ENCODE peak calls at places on chromosomes 11 and 22, in five cellular contexts. One of them, this sample, is unnamed.

GRCh38 chr11:17822021-17822781 is 87.6 kb downstream of the KCNC1 start:
- DNase-seq in HepG2: no peak
- DNase-seq in NT2/D1: no peak
- DNase-seq in GM12878: no peak
- DNase-seq in H1: no peak
- DNase-seq in this sample: no peak

GRCh38 chr11:9527481-9528140 is 45.9 kb upstream of the WEE1 start:
- DNase-seq in NT2/D1: no peak
- DNase-seq in H1: no peak
- DNase-seq in GM12878: no peak
- DNase-seq in HepG2: no peak
- DNase-seq in this sample: no peak

GRCh38 chr11:6856871-6857270 is 6.0 kb upstream of the OR10A2 start:
- DNase-seq in GM12878: no peak
- DNase-seq in NT2/D1: no peak
- DNase-seq in HepG2: no peak
- DNase-seq in H1: no peak
- DNase-seq in this sample: no peak

GRCh38 chr11:8766043-8766992 is 83.7 kb downstream of the RPL27A start:
- DNase-seq in H1: no peak
- DNase-seq in NT2/D1: no peak
- DNase-seq in HepG2: no peak
- DNase-seq in GM12878: no peak
- DNase-seq in this sample: no peak

GRCh38 chr11:127789887-127790286 is 789.3 kb upstream of the KIRREL3 start:
- DNase-seq in NT2/D1: no peak
- DNase-seq in H1: no peak
- DNase-seq in HepG2: no peak
- DNase-seq in GM12878: no peak
- DNase-seq in this sample: peak; percentile 13

GRCh38 chr11:117885777-117886176 is 9.3 kb upstream of the FXYD6 start:
- DNase-seq in HepG2: peak; percentile 10
- DNase-seq in NT2/D1: no peak
- DNase-seq in H1: peak; percentile 40
- DNase-seq in GM12878: no peak
- DNase-seq in this sample: no peak

GRCh38 chr11:16791494-16791961 is 53.1 kb downstream of the C11orf58 start:
- DNase-seq in GM12878: no peak
- DNase-seq in NT2/D1: no peak
- DNase-seq in HepG2: peak; percentile 24
- DNase-seq in H1: no peak
- DNase-seq in this sample: no peak

GRCh38 chr11:132850106-132850505 is 682.2 kb downstream of the OPCML start:
- DNase-seq in HepG2: no peak
- DNase-seq in NT2/D1: no peak
- DNase-seq in GM12878: no peak
- DNase-seq in H1: no peak
- DNase-seq in this sample: no peak

GRCh38 chr11:78961186-78961782 is 386.6 kb upstream of the NARS2 start:
- DNase-seq in H1: peak; percentile 56
- DNase-seq in GM12878: no peak
- DNase-seq in HepG2: no peak
- DNase-seq in NT2/D1: peak; percentile 36
- DNase-seq in this sample: no peak

GRCh38 chr11:110125632-110126031 is 32.4 kb downstream of the ZC3H12C start:
- DNase-seq in GM12878: no peak
- DNase-seq in H1: no peak
- DNase-seq in HepG2: peak; percentile 44
- DNase-seq in NT2/D1: no peak
- DNase-seq in this sample: no peak

GRCh38 chr11:109071712-109072524 is 350.1 kb upstream of the C11orf87 start:
- DNase-seq in H1: no peak
- DNase-seq in HepG2: no peak
- DNase-seq in NT2/D1: no peak
- DNase-seq in GM12878: no peak
- DNase-seq in this sample: no peak
- TF ChIP-seq SUZ12 in H1: no peak
- TF ChIP-seq SUZ12 in HepG2: no peak
- TF ChIP-seq SUZ12 in NT2/D1: no peak
- TF ChIP-seq SUZ12 in GM12878: no peak
- TF ChIP-seq SUZ12 in this sample: no peak

DNA sequence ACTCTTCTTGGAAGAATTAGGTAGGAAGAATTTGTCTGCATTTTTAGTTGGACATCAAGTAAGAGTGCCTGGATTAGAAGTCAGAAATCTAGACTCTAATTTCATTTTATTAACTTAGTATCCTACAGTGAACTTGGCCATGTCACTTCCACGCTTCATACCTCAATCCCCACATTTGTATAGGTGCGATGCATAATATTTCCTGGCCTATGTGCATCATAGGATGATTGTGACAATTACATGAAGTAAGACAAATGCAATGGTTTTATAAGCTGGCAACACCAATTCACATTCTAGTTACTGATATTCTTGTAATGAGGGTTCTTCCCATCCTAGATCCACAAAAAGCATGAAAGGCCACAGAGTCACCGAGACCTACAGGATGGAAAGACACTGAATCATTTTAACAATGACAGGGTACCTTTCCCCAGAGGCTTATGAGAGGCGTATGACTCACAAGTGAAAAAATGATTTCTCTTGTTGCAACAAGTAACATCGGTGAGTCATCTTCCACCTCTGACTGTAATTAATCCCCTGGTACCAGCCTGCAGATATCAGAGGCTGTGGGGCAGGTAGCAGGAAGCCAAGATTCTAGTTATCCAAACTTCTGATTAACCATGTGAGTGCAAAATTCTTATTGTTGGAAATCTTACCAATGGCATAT is 56.0 kb upstream of the OR5AK2 start:
- DNase-seq in GM12878: no peak
- DNase-seq in HepG2: peak; percentile 3
- DNase-seq in H1: no peak
- DNase-seq in NT2/D1: no peak
- DNase-seq in this sample: no peak
- TF ChIP-seq SUZ12 in GM12878: no peak
- TF ChIP-seq SUZ12 in HepG2: no peak
- TF ChIP-seq SUZ12 in H1: no peak
- TF ChIP-seq SUZ12 in NT2/D1: no peak
- TF ChIP-seq SUZ12 in this sample: no peak

DNA sequence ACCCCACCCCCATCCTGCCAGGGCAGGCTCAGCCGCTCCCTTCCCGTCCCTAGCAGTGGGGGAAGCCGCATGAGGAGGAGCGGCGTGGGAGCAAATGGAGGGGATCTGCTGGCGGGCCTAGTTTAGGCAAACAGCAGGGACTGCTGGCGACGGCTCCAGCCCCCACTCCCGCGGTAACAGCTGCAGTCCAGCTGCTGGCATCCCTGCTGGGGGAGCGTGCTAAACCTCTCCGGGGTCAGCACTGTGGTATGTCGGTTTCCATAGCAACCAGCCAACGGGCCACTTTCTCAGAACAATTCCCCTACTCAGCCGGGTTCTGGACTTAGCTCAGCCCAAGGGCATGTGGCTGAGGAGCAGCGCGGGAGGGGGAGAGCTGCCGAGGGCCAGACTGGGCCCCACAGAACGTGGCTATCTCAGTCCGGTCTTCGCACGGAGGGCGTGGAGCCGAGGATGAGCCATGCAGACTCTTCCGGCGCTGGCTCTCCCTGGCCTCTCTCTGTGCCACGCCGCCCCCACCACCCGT is 98.8 kb downstream of the PKNOX2 start:
- DNase-seq in NT2/D1: peak; percentile 94
- DNase-seq in H1: peak; percentile 87
- DNase-seq in GM12878: no peak
- DNase-seq in HepG2: peak; percentile 69
- DNase-seq in this sample: peak; percentile 30
- TF ChIP-seq SUZ12 in NT2/D1: no peak
- TF ChIP-seq SUZ12 in H1: no peak
- TF ChIP-seq SUZ12 in GM12878: no peak
- TF ChIP-seq SUZ12 in HepG2: no peak
- TF ChIP-seq SUZ12 in this sample: no peak

DNA sequence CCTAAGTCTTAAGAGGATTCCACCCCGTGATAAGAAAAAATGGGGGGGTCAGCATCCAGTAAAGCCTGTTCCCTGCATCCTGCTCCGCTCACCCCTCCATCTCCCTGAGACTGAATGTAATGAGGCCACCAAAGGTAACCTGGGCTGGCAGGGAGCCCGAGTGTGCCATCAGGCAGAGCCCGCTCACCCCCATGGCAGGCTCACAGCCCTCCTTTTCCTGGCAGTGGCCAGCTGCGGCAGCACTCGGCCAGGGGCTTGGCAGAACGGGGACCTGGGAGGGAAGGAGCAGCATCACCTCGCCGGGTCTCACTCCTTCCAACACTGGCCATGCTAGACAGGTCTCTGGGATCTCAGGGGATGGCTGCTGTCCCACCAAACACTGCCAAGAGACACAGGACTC is 64.4 kb downstream of the PRDM11 start:
- DNase-seq in H1: no peak
- DNase-seq in GM12878: no peak
- DNase-seq in NT2/D1: no peak
- DNase-seq in HepG2: no peak
- DNase-seq in this sample: no peak
- TF ChIP-seq SUZ12 in H1: no peak
- TF ChIP-seq SUZ12 in GM12878: no peak
- TF ChIP-seq SUZ12 in NT2/D1: no peak
- TF ChIP-seq SUZ12 in HepG2: no peak
- TF ChIP-seq SUZ12 in this sample: no peak

DNA sequence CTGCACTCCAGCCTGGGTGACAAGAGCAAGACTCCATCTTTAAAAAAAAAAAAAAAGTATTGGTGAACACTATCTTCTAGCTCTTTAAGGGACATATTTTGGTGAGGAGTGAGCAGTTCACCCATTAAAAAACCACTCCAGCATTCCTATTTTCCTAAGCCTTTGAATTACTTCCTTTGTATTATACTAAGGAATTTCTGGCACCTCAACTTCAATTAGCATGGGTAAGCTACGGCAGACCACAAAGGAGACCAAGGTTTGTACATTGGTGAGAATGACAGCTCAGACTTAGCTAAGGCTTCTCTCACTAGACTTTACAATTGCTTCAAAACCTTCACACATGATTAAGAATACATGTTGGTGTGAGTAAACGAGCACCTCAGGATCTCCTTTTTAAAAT is 57.0 kb upstream of the BIRC3 start:
- DNase-seq in HepG2: no peak
- DNase-seq in NT2/D1: peak; percentile 33
- DNase-seq in GM12878: no peak
- DNase-seq in H1: no peak
- DNase-seq in this sample: no peak
- TF ChIP-seq SUZ12 in HepG2: no peak
- TF ChIP-seq SUZ12 in NT2/D1: no peak
- TF ChIP-seq SUZ12 in GM12878: no peak
- TF ChIP-seq SUZ12 in H1: no peak
- TF ChIP-seq SUZ12 in this sample: no peak

GRCh38 chr22:25661067-25661466 is 80.9 kb upstream of the MYO18B start:
- DNase-seq in H1: no peak
- DNase-seq in NT2/D1: no peak
- DNase-seq in HepG2: no peak
- DNase-seq in GM12878: no peak
- DNase-seq in this sample: no peak
- TF ChIP-seq SUZ12 in H1: no peak
- TF ChIP-seq SUZ12 in NT2/D1: no peak
- TF ChIP-seq SUZ12 in HepG2: no peak
- TF ChIP-seq SUZ12 in GM12878: no peak
- TF ChIP-seq SUZ12 in this sample: no peak

DNA sequence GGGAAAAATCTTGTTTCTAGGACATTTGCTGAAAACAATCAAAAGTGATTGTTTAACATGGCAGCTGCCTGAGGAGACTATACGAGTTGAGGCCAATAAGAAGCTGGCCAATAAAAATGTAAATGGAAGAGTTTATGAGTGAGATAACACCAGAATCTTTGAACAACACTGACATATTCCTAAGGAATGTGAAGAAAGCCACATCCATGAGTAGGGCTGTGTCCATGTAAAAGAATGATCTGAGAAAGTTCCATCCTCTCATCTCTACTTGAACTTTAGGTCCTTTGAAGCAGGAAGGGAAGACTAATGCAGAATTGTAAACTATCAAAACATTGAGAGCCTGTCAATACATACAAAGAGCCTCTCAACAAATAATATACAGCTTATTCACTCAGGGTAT is 6.9 kb upstream of the CHORDC1 start:
- DNase-seq in GM12878: no peak
- DNase-seq in H1: no peak
- DNase-seq in HepG2: no peak
- DNase-seq in NT2/D1: no peak
- DNase-seq in this sample: no peak
- TF ChIP-seq SUZ12 in GM12878: no peak
- TF ChIP-seq SUZ12 in H1: no peak
- TF ChIP-seq SUZ12 in HepG2: no peak
- TF ChIP-seq SUZ12 in NT2/D1: no peak
- TF ChIP-seq SUZ12 in this sample: no peak

DNA sequence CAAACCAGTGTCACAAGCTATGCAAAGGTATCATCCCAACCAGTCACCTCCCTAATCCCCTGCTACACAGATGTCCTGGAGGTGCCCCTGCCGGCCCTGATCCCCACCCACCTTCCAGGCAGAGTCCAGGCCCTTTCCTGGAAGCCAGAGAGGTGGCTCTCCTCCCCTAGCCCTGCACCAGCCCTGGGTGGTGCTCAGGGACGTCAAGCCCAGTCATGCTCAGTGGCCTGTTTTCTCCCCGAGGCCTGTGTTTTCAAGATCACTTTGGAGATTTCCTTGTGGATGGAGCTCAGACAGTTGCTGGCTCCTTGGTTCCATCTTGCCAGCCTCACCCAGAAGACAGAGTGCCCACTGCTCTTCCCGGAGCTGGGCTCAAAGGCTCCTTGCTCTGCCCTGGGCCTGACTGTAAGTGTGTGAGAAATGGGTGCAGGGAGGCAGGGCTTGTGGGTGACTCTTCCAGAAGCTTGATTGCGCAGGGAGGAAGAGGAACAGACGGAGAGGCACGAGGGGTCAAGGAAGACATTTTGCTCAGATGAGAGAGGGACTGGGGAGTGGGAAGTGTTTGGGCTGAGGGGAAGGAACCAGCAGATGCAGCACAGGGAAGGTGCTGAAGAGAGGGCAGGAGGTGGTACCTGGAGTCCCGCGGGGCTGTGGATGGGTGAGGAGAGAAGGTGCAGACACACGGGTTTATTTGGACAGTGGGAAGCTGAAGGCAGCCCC is 11.3 kb downstream of the P2RY6 start:
- DNase-seq in H1: no peak
- DNase-seq in NT2/D1: no peak
- DNase-seq in GM12878: no peak
- DNase-seq in HepG2: no peak
- DNase-seq in this sample: no peak
- TF ChIP-seq SUZ12 in H1: no peak
- TF ChIP-seq SUZ12 in NT2/D1: no peak
- TF ChIP-seq SUZ12 in GM12878: no peak
- TF ChIP-seq SUZ12 in HepG2: no peak
- TF ChIP-seq SUZ12 in this sample: no peak

GRCh38 chr22:41596776-41597634 is 7.4 kb upstream of the PMM1 start:
- DNase-seq in GM12878: no peak
- DNase-seq in NT2/D1: peak; percentile 15
- DNase-seq in H1: peak; percentile 87
- DNase-seq in HepG2: peak; percentile 39
- DNase-seq in this sample: peak; percentile 66
- TF ChIP-seq SUZ12 in GM12878: no peak
- TF ChIP-seq SUZ12 in NT2/D1: no peak
- TF ChIP-seq SUZ12 in H1: no peak
- TF ChIP-seq SUZ12 in HepG2: no peak
- TF ChIP-seq SUZ12 in this sample: no peak

GRCh38 chr22:17637490-17638181 is 921 bp upstream of the BCL2L13 start:
- DNase-seq in HepG2: no peak
- DNase-seq in NT2/D1: no peak
- DNase-seq in H1: no peak
- DNase-seq in GM12878: no peak
- DNase-seq in this sample: no peak
- TF ChIP-seq SUZ12 in HepG2: no peak
- TF ChIP-seq SUZ12 in NT2/D1: no peak
- TF ChIP-seq SUZ12 in H1: no peak
- TF ChIP-seq SUZ12 in GM12878: no peak
- TF ChIP-seq SUZ12 in this sample: no peak

This sample was measured in HEK293T.